ENCODE peak calls at places on chromosomes 4 and X, in four cellular contexts. One of them, this sample, is unnamed.

GRCh38 chr4:53804719-53805118 is 213.4 kb upstream of the LNX1 start:
- DNase-seq in H9: peak
- DNase-seq in neuronal stem cell: no peak
- DNase-seq in IMR-90: no peak
- DNase-seq in this sample: no peak

GRCh38 chrX:83501003-83501402 is 7.1 kb upstream of the POU3F4 start:
- DNase-seq in H9: peak
- DNase-seq in neuronal stem cell: no peak
- DNase-seq in IMR-90: no peak
- DNase-seq in this sample: no peak

GRCh38 chr4:110129544-110129943 is 68.9 kb downstream of the ELOVL6 start:
- DNase-seq in H9: no peak
- DNase-seq in neuronal stem cell: no peak
- DNase-seq in IMR-90: no peak
- DNase-seq in this sample: no peak

GRCh38 chr4:52198356-52198755 is 147.3 kb downstream of the SPATA18 start:
- DNase-seq in H9: no peak
- DNase-seq in neuronal stem cell: no peak
- DNase-seq in IMR-90: no peak
- DNase-seq in this sample: no peak

GRCh38 chr4:64479338-64479737 is 70.1 kb upstream of the TECRL start:
- DNase-seq in H9: no peak
- DNase-seq in neuronal stem cell: no peak
- DNase-seq in IMR-90: no peak
- DNase-seq in this sample: no peak

GRCh38 chr4:81595287-81595686 is 123.6 kb upstream of the RASGEF1B start:
- DNase-seq in H9: no peak
- DNase-seq in neuronal stem cell: no peak
- DNase-seq in IMR-90: no peak
- DNase-seq in this sample: no peak

GRCh38 chrX:102765794-102766193 is 45.3 kb downstream of the GPRASP3 start:
- DNase-seq in H9: no peak
- DNase-seq in neuronal stem cell: no peak
- DNase-seq in IMR-90: peak
- DNase-seq in this sample: peak

GRCh38 chr4:152696764-152697250 is 17.0 kb upstream of the TMEM154 start:
- DNase-seq in H9: no peak
- DNase-seq in neuronal stem cell: no peak
- DNase-seq in IMR-90: peak
- DNase-seq in this sample: peak

GRCh38 chr4:30721353-30722091 is 1.4 kb downstream of the PCDH7 start:
- DNase-seq in H9: peak
- DNase-seq in neuronal stem cell: peak
- DNase-seq in IMR-90: peak
- DNase-seq in this sample: peak

GRCh38 chrX:68822641-68823410 is 6.0 kb upstream of the EFNB1 start:
- DNase-seq in H9: peak
- DNase-seq in neuronal stem cell: no peak
- DNase-seq in IMR-90: peak
- DNase-seq in this sample: peak

DNA sequence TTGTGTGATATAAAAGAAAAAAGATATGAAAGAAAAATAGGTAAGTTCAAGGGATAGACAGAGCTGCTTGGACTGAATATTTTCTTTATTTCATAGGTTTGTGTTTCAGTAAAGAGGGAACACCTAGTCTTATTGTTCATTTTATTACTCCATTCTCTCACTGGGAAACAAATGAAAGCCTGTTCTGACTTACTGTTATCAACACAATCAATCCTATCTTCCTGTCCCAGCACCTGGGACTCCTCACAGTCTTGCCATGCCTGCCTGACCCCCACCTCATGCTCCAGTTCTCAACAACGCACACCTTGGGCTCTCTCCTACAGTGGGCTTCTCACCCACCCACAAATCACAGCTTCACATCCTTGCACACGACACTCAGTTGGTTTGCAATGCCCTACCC is 189.5 kb downstream of the PRDM5 start:
- DNase-seq in H9: no peak
- DNase-seq in neuronal stem cell: no peak
- DNase-seq in IMR-90: no peak
- DNase-seq in this sample: no peak
- H4K91ac ChIP-seq in H9: no peak
- H4K91ac ChIP-seq in neuronal stem cell: no peak
- H4K91ac ChIP-seq in IMR-90: no peak
- H4K91ac ChIP-seq in this sample: no peak

DNA sequence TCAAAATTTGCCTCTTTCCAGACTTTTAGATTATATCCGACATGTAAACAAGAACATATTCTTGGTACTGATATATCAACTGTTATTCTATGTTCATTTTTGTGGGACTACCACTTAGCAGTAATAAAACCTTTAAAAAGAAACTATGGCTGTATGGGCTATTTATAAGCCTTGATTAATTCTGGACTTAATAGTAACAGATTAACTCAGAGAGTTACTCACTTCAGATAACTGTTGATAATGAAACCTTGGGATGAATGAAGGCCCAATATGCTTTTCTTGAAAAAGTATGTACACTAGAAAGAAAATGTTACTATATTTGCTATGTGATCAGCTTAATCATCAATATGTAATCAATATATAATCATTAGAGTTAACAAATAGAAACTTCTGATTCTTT is 595.9 kb upstream of the BOD1L1 start:
- DNase-seq in H9: no peak
- DNase-seq in neuronal stem cell: no peak
- DNase-seq in IMR-90: no peak
- DNase-seq in this sample: no peak
- H4K91ac ChIP-seq in H9: no peak
- H4K91ac ChIP-seq in neuronal stem cell: no peak
- H4K91ac ChIP-seq in IMR-90: no peak
- H4K91ac ChIP-seq in this sample: no peak

GRCh38 chr4:75834095-75834771 is 68.0 kb downstream of the PPEF2 start:
- DNase-seq in H9: no peak
- DNase-seq in neuronal stem cell: no peak
- DNase-seq in IMR-90: no peak
- DNase-seq in this sample: no peak
- H4K91ac ChIP-seq in H9: no peak
- H4K91ac ChIP-seq in neuronal stem cell: no peak
- H4K91ac ChIP-seq in IMR-90: no peak
- H4K91ac ChIP-seq in this sample: no peak

GRCh38 chr4:76892601-76893000 is 5.3 kb downstream of the SOWAHB start:
- DNase-seq in H9: no peak
- DNase-seq in neuronal stem cell: no peak
- DNase-seq in IMR-90: peak
- DNase-seq in this sample: no peak
- H4K91ac ChIP-seq in H9: no peak
- H4K91ac ChIP-seq in neuronal stem cell: no peak
- H4K91ac ChIP-seq in IMR-90: no peak
- H4K91ac ChIP-seq in this sample: no peak

DNA sequence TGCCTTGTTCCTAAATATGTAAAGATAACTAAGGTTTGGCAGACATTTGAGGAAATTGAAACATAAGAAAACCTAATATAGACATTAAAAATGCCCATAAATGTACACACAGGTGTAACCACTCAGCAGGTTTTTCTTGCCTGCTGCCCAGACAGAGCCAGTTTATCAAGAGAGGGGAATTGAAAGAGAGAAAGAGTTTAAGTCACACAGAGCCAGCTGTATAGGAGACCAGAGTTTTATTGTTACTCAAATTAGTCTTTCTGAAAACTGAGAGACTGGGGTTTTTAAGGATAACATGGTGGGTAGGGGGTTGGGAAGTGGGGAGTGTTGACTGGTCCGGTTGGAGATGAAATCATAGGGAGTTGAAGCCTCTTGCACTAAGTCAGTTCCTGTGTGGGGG is 119.0 kb downstream of the CFAP299 start:
- DNase-seq in H9: no peak
- DNase-seq in neuronal stem cell: no peak
- DNase-seq in IMR-90: no peak
- DNase-seq in this sample: no peak
- H4K91ac ChIP-seq in H9: no peak
- H4K91ac ChIP-seq in neuronal stem cell: no peak
- H4K91ac ChIP-seq in IMR-90: no peak
- H4K91ac ChIP-seq in this sample: no peak

GRCh38 chr4:41476310-41476709 is 61.6 kb upstream of the LIMCH1 start:
- DNase-seq in H9: no peak
- DNase-seq in neuronal stem cell: no peak
- DNase-seq in IMR-90: no peak
- DNase-seq in this sample: no peak
- H4K91ac ChIP-seq in H9: no peak
- H4K91ac ChIP-seq in neuronal stem cell: no peak
- H4K91ac ChIP-seq in IMR-90: no peak
- H4K91ac ChIP-seq in this sample: no peak

GRCh38 chr4:179447308-179447707 is 2005.1 kb upstream of the AGA start:
- DNase-seq in H9: no peak
- DNase-seq in neuronal stem cell: no peak
- DNase-seq in IMR-90: peak
- DNase-seq in this sample: peak
- H4K91ac ChIP-seq in H9: no peak
- H4K91ac ChIP-seq in neuronal stem cell: no peak
- H4K91ac ChIP-seq in IMR-90: no peak
- H4K91ac ChIP-seq in this sample: no peak

GRCh38 chrX:47144626-47145407 is at the start of the genes NDUFB11 and RBM10:
- DNase-seq in H9: peak
- DNase-seq in neuronal stem cell: peak
- DNase-seq in IMR-90: peak
- DNase-seq in this sample: peak
- H4K91ac ChIP-seq in H9: no peak
- H4K91ac ChIP-seq in neuronal stem cell: no peak
- H4K91ac ChIP-seq in IMR-90: peak
- H4K91ac ChIP-seq in this sample: peak